ENCODE peak calls at places on chromosomes 2 and 18, in six cellular contexts. Q, L, B, T, S and W are unnamed samples.
A peak's percentile ranks its signal among the peaks of the same experiment; 100 is the strongest.

GRCh38 chr2:170815311-170815710 is 1.4 kb upstream of the GAD1 start:
- DNase-seq in L (no peak), T (no peak), B (no peak), S (no peak), Q (no peak), W (no peak)

GRCh38 chr18:56799756-56800155 is 148.6 kb downstream of the WDR7 start:
- DNase-seq in T (no peak), L (no peak), S (no peak), B (no peak), Q (no peak), W (no peak)

GRCh38 chr18:63317982-63318881 is 1.3 kb downstream of the BCL2 start:
- DNase-seq in S (peak; percentile 61), T (peak; percentile 65), B (peak; percentile 51), L (peak; percentile 75), Q (peak; percentile 84), W (peak; percentile 70)

GRCh38 chr2:113910110-113910717 is 20.3 kb downstream of the ACTR3 start:
- DNase-seq in B (no peak), Q (peak; percentile 34), S (no peak), L (no peak), T (no peak), W (peak; percentile 45)

GRCh38 chr2:217964255-217964654 is 38.5 kb downstream of the TNS1 start:
- DNase-seq in B (peak; percentile 34), L (no peak), Q (no peak), S (no peak), T (no peak), W (no peak)

GRCh38 chr2:97740590-97741182 is 27.3 kb downstream of the ZAP70 start:
- DNase-seq in T (no peak), L (no peak), S (peak; percentile 56), B (no peak), Q (peak; percentile 45), W (no peak)

GRCh38 chr2:26768759-26769500 is 4.8 kb downstream of the SLC35F6 start:
- DNase-seq in B (peak; percentile 82), S (peak; percentile 85), T (peak; percentile 84), L (peak; percentile 83), Q (peak; percentile 70), W (no peak)

GRCh38 chr2:185738679-185739472 is at the start of gene FSIP2:
- DNase-seq in Q (peak; percentile 92), S (peak; percentile 40), B (peak; percentile 53), T (peak; percentile 77), L (peak; percentile 77), W (no peak)

GRCh38 chr2:11320698-11321492 is 23.5 kb downstream of the ROCK2 start:
- DNase-seq in B (no peak), T (no peak), L (no peak), Q (peak; percentile 12), S (no peak), W (no peak)

GRCh38 chr18:26532367-26533340 is 15.7 kb downstream of the KCTD1 start:
- DNase-seq in T (no peak), Q (no peak), L (no peak), S (no peak), B (no peak), W (no peak)

GRCh38 chr2:168456526-168457176 is 579 bp downstream of the CERS6 start:
- DNase-seq in Q (peak; percentile 58), B (peak; percentile 46), S (peak; percentile 51), T (peak; percentile 22), L (no peak), W (no peak)

GRCh38 chr2:57084697-57085281 is 901.0 kb downstream of the CCDC85A start:
- DNase-seq in T (no peak), Q (no peak), S (no peak), B (no peak), L (no peak), W (no peak)

GRCh38 chr2:138078153-138078552 is 113.9 kb downstream of the HNMT start:
- DNase-seq in B (no peak), L (no peak), T (no peak), S (no peak), Q (no peak), W (no peak)

GRCh38 chr2:157497603-157498314 is 53.9 kb upstream of the CYTIP start:
- DNase-seq in S (no peak), Q (peak; percentile 53), T (no peak), B (no peak), L (no peak), W (no peak)

GRCh38 chr2:3628800-3629199 is 29.2 kb upstream of the ALLC start:
- DNase-seq in L (peak; percentile 39), S (peak; percentile 15), T (no peak), Q (peak; percentile 30), B (no peak), W (no peak)